ENCODE peak calls at places on chromosome 11, in five cellular contexts. L is choroid plexus epithelial cell, G is AG10803, W is hepatocyte, E is fibroblast of pulmonary artery. Q is an unnamed sample.

GRCh38 chr11:17989306-17989705 is 23.5 kb downstream of the SERGEF start:
- DNase-seq in L (no peak), G (no peak), W (no peak), E (no peak), Q (no peak)

GRCh38 chr11:113779496-113779895 is at the start of gene CLDN25:
- DNase-seq in L (no peak), G (no peak), W (no peak), E (no peak), Q (no peak)

GRCh38 chr11:42901084-42901483 is 410.7 kb upstream of the API5 start:
- DNase-seq in L (no peak), G (no peak), W (no peak), E (no peak), Q (no peak)

GRCh38 chr11:65540290-65541092 is 15.6 kb downstream of the SCYL1 start:
- DNase-seq in L (peak; percentile 91), G (peak; percentile 85), W (peak; percentile 94), E (peak; percentile 88), Q (peak; percentile 46)

GRCh38 chr11:125110996-125111340 is 458 bp downstream of the TMEM218 start:
- DNase-seq in L (peak; percentile 23), G (peak; percentile 3), W (peak; percentile 26), E (no peak), Q (no peak)

GRCh38 chr11:33773399-33774355 is 643 bp downstream of the FBXO3 start:
- DNase-seq in L (no peak), G (no peak), W (peak; percentile 9), E (no peak), Q (no peak)

GRCh38 chr11:118581057-118581456 is 8.8 kb downstream of the ARCN1 start:
- DNase-seq in L (no peak), G (no peak), W (no peak), E (no peak), Q (no peak)

GRCh38 chr11:43567396-43567975 is 113.1 kb upstream of the HSD17B12 start:
- DNase-seq in L (peak; percentile 83), G (peak; percentile 54), W (peak; percentile 78), E (peak; percentile 73), Q (no peak)

GRCh38 chr11:103637250-103637649 is 399.2 kb upstream of the DDI1 start:
- DNase-seq in L (no peak), G (peak; percentile 54), W (no peak), E (peak; percentile 42), Q (no peak)

GRCh38 chr11:67352546-67353316 is 615 bp downstream of the POLD4 start:
- DNase-seq in L (no peak), G (peak; percentile 28), W (peak; percentile 70), E (no peak), Q (peak; percentile 22)

GRCh38 chr11:16862733-16863132 is 124.3 kb downstream of the C11orf58 start:
- DNase-seq in L (peak; percentile 13), G (peak; percentile 9), W (no peak), E (no peak), Q (no peak)

GRCh38 chr11:14075118-14075601 is 112.6 kb downstream of the SPON1 start:
- DNase-seq in L (no peak), G (peak; percentile 54), W (no peak), E (no peak), Q (no peak)

GRCh38 chr11:48028909-48029685 is 48.7 kb downstream of the PTPRJ start:
- DNase-seq in L (peak; percentile 62), G (no peak), W (no peak), E (peak; percentile 39), Q (no peak)

GRCh38 chr11:48022445-48022844 is 42.1 kb downstream of the PTPRJ start:
- DNase-seq in L (no peak), G (no peak), W (no peak), E (no peak), Q (no peak)

GRCh38 chr11:48025983-48026340 is 45.6 kb downstream of the PTPRJ start:
- DNase-seq in L (no peak), G (no peak), W (no peak), E (no peak), Q (no peak)

GRCh38 chr11:48024635-48025071 is 44.3 kb downstream of the PTPRJ start:
- DNase-seq in L (no peak), G (no peak), W (no peak), E (no peak), Q (no peak)

GRCh38 chr11:48025293-48025982 is 45.1 kb downstream of the PTPRJ start:
- DNase-seq in L (no peak), G (no peak), W (no peak), E (no peak), Q (no peak)
- TF ChIP-seq CTCF in L (no peak), G (no peak), W (no peak), E (no peak), Q (no peak)

GRCh38 chr11:94771390-94771789 is 3.2 kb downstream of the AMOTL1 start:
- DNase-seq in L (no peak), G (no peak), W (no peak), E (no peak), Q (no peak)
- H3K4me3 ChIP-seq in L (no peak overlapping the region), G (no peak overlapping the region), W (no peak overlapping the region), E (no peak overlapping the region), Q (no peak overlapping the region)

GRCh38 chr11:779955-780532 is 2.8 kb upstream of the GATD1 start:
- DNase-seq in L (no peak), G (no peak), W (no peak), E (no peak), Q (no peak)

GRCh38 chr11:786235-787083 is 3.4 kb downstream of the CEND1 start:
- DNase-seq in L (no peak), G (no peak), W (no peak), E (no peak), Q (no peak)

GRCh38 chr11:787084-787675 is 2.7 kb downstream of the CEND1 start:
- DNase-seq in L (no peak), G (no peak), W (no peak), E (no peak), Q (no peak)

GRCh38 chr11:782264-783174 is 5.2 kb upstream of the GATD1 start:
- DNase-seq in L (no peak), G (no peak), W (no peak), E (no peak), Q (no peak)

GRCh38 chr11:783581-784015 is 6.3 kb downstream of the CEND1 start:
- DNase-seq in L (peak; percentile 81), G (peak; percentile 90), W (peak; percentile 93), E (peak; percentile 83), Q (peak; percentile 69)
- TF ChIP-seq CTCF in L (peak; percentile 88), G (peak; percentile 78), W (peak; percentile 82), E (peak; percentile 86), Q (peak; percentile 74)

GRCh38 chr11:29279716-29280115 is 737.1 kb downstream of the KCNA4 start:
- DNase-seq in L (no peak), G (no peak), W (no peak), E (no peak), Q (no peak)

GRCh38 chr11:29280452-29280851 is 736.4 kb downstream of the KCNA4 start:
- DNase-seq in L (peak; percentile 24), G (no peak), W (peak; percentile 8), E (peak; percentile 29), Q (no peak)

GRCh38 chr11:29282088-29282487 is 734.7 kb downstream of the KCNA4 start:
- DNase-seq in L (peak; percentile 93), G (peak; percentile 88), W (peak; percentile 50), E (peak; percentile 88), Q (peak; percentile 6)
- H3K4me3 ChIP-seq in L (no peak overlapping the region), G (no peak overlapping the region), W (no peak overlapping the region), E (no peak overlapping the region), Q (no peak overlapping the region)

GRCh38 chr11:95231881-95232605 is 1.0 kb upstream of the SESN3 start:
- DNase-seq in L (peak; percentile 46), G (peak; percentile 34), W (peak; percentile 87), E (peak; percentile 45), Q (no peak)
- TF ChIP-seq CTCF in L (peak; percentile 0), G (no peak), W (no peak), E (no peak), Q (no peak)

DNA sequence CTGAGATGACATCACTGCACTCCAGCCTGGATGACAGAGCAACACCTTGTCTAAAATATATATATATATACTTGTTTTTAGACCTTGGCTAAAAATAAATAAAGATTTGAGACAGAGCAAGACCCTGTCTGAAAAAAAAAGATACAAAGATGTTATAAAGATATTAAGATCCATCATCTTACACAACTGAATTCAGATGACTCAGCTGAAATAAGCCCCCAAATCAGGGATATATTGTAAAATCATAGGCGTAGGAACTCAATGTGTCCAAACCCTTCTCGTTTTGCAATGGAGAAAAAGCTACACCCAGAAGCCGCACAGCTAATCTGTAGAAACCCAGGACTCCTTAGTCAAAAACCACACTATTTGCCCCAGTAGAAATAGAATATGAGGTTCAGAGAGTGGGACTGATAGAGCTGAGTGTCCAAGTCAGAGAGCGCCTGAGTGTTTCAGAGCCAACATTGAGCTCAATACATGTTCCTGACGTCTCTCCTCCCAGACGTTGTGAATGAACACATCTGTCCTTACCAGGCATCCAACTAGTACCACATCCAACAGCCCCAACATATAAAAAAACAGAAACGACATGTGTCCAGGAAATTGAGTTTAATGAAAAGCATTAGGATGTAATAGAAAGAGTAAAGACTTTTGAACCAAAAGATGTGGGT is 207.9 kb upstream of the BLID start:
- DNase-seq in L (no peak), G (no peak), W (no peak), E (no peak), Q (no peak)
- H3K4me3 ChIP-seq in L (no peak overlapping the region), G (no peak overlapping the region), W (no peak overlapping the region), E (no peak overlapping the region), Q (no peak overlapping the region)

Q was measured in LNCaP clone FGC.